ENCODE peak calls at places on chromosome 20, in nine cellular contexts. T, L, Q, G, V, X, R, H and N are unnamed samples. For H3K9me3, the result is how much of the 10 kb centered on the place peaks cover.

GRCh38 chr20:48841861-48842529 is 14.2 kb upstream of the PREX1 start:
- DNase-seq in T (no peak), L (no peak), Q (peak), G (no peak), V (no peak), X (peak), R (no peak), H (peak), N (no peak)

GRCh38 chr20:44023515-44024371 is 109.1 kb downstream of the TOX2 start:
- DNase-seq in T (no peak), L (no peak), Q (no peak), G (no peak), V (no peak), X (no peak), R (no peak), H (no peak), N (no peak)

GRCh38 chr20:57714409-57715267 is 4.8 kb upstream of the PMEPA1 start:
- DNase-seq in T (no peak), L (no peak), Q (no peak), G (no peak), V (no peak), X (peak), R (no peak), H (peak), N (no peak)

GRCh38 chr20:61512475-61512874 is 260.4 kb downstream of the CDH4 start:
- DNase-seq in T (no peak), L (no peak), Q (no peak), G (no peak), V (no peak), X (no peak), R (no peak), H (no peak), N (no peak)

GRCh38 chr20:48102821-48103635 is 317.7 kb upstream of the SULF2 start:
- DNase-seq in T (no peak), L (no peak), Q (no peak), G (no peak), V (no peak), X (no peak), R (no peak), H (no peak), N (no peak)

GRCh38 chr20:52945862-52946522 is 26.2 kb upstream of the TSHZ2 start:
- DNase-seq in T (no peak), L (no peak), Q (no peak), G (no peak), V (no peak), X (no peak), R (no peak), H (no peak), N (no peak)

GRCh38 chr20:60903325-60903958 is 348.6 kb upstream of the CDH4 start:
- DNase-seq in T (no peak), L (no peak), Q (no peak), G (peak), V (peak), X (no peak), R (no peak), H (no peak), N (no peak)

GRCh38 chr20:63533388-63533787 is 3.8 kb downstream of the PTK6 start:
- DNase-seq in T (no peak), L (no peak), Q (no peak), G (no peak), V (no peak), X (no peak), R (no peak), H (no peak), N (no peak)

GRCh38 chr20:47749367-47749766 is 35.9 kb downstream of the SULF2 start:
- DNase-seq in T (no peak), L (no peak), Q (no peak), G (no peak), V (no peak), X (no peak), R (peak), H (no peak), N (peak)

GRCh38 chr20:49345538-49345937 is 67.7 kb upstream of the ZNFX1 start:
- DNase-seq in T (no peak), L (peak), Q (no peak), G (no peak), V (peak), X (peak), R (no peak), H (peak), N (peak)

GRCh38 chr20:58850693-58851174 is at the start of gene GNAS-AS1:
- DNase-seq in T (no peak), L (peak), Q (peak), G (peak), V (no peak), X (no peak), R (peak), H (peak), N (peak)

GRCh38 chr20:46142124-46142523 is 24.0 kb downstream of the CD40 start:
- DNase-seq in T (no peak), L (no peak), Q (no peak), G (no peak), V (no peak), X (no peak), R (no peak), H (no peak), N (no peak)

GRCh38 chr20:38320221-38320620 is 16.3 kb downstream of the BPI start:
- DNase-seq in T (no peak), L (no peak), Q (no peak), G (no peak), V (no peak), X (no peak), R (no peak), H (no peak), N (no peak)

GRCh38 chr20:7392551-7392950 is 547.7 kb downstream of the HAO1 start:
- DNase-seq in T (no peak), L (no peak), Q (no peak), G (no peak), V (no peak), X (no peak), R (no peak), H (no peak), N (no peak)

GRCh38 chr20:24582373-24583168 is 113.1 kb downstream of the SYNDIG1 start:
- DNase-seq in T (no peak), L (no peak), Q (no peak), G (no peak), V (peak), X (no peak), R (no peak), H (no peak), N (no peak)

GRCh38 chr20:35697696-35698297 is 1.4 kb downstream of the NFS1 start:
- DNase-seq in T (no peak), L (no peak), Q (no peak), G (no peak), V (no peak), X (no peak), R (no peak), H (no peak), N (no peak)

GRCh38 chr20:63775096-63775978 is 35.8 kb downstream of the SLC2A4RG start:
- DNase-seq in T (no peak), L (no peak), Q (peak), G (peak), V (no peak), X (no peak), R (no peak), H (peak), N (no peak)

GRCh38 chr20:17498641-17499040 is 32.5 kb downstream of the BFSP1 start:
- DNase-seq in T (no peak), L (no peak), Q (no peak), G (no peak), V (no peak), X (no peak), R (no peak), H (no peak), N (no peak)

GRCh38 chr20:1423625-1424106 is 30.8 kb upstream of the FKBP1A start:
- DNase-seq in T (peak), L (peak), Q (peak), G (no peak), V (peak), X (peak), R (no peak), H (peak), N (no peak)

GRCh38 chr20:64151634-64152530 is 12.4 kb upstream of the MYT1 start:
- DNase-seq in T (peak), L (no peak), Q (no peak), G (peak), V (no peak), X (no peak), R (no peak), H (peak), N (no peak)

GRCh38 chr20:33162753-33163152 is 5.2 kb upstream of the BPIFA2 start:
- DNase-seq in T (no peak), L (no peak), Q (no peak), G (no peak), V (no peak), X (no peak), R (peak), H (no peak), N (no peak)

GRCh38 chr20:57323034-57323433 is 6.6 kb upstream of the SPO11 start:
- DNase-seq in T (no peak), L (no peak), Q (no peak), G (no peak), V (peak), X (no peak), R (peak), H (no peak), N (no peak)

GRCh38 chr20:16145919-16146318 is 427.3 kb downstream of the KIF16B start:
- DNase-seq in T (no peak), L (no peak), Q (no peak), G (no peak), V (no peak), X (no peak), R (no peak), H (no peak), N (no peak)

GRCh38 chr20:57250607-57251343 is 15.7 kb downstream of the BMP7 start:
- DNase-seq in T (no peak), L (no peak), Q (no peak), G (no peak), V (no peak), X (no peak), R (no peak), H (no peak), N (no peak)

GRCh38 chr20:46253391-46253790 is 54.9 kb downstream of the CDH22 start:
- DNase-seq in T (peak), L (no peak), Q (no peak), G (no peak), V (no peak), X (peak), R (no peak), H (no peak), N (no peak)

GRCh38 chr20:23287366-23288190 is 63.0 kb upstream of the NXT1 start:
- DNase-seq in T (no peak), L (no peak), Q (no peak), G (no peak), V (no peak), X (no peak), R (no peak), H (no peak), N (no peak)

GRCh38 chr20:29741594-29741893 is 1515.9 kb upstream of the DEFB115 start:
- DNase-seq in T (no peak), L (no peak), Q (no peak), G (peak), V (no peak), X (no peak), R (no peak), H (no peak), N (no peak)
- H3K9me3 ChIP-seq in T (under half), L (under half), Q (under half), G (under half), V (under half), X (under half), R (under half), H (under half), N (half or more)

GRCh38 chr20:50788045-50788867 is 6.6 kb upstream of the BCAS4 start:
- DNase-seq in T (peak), L (peak), Q (peak), G (peak), V (no peak), X (peak), R (no peak), H (peak), N (no peak)
- TF ChIP-seq CTCF in T (peak), L (no peak), Q (peak), G (peak), V (peak), X (peak), R (peak), H (peak), N (peak)

GRCh38 chr20:41598719-41599118 is 19.5 kb downstream of the CHD6 start:
- DNase-seq in T (no peak), L (no peak), Q (no peak), G (no peak), V (no peak), X (no peak), R (no peak), H (no peak), N (no peak)
- H3K9me3 ChIP-seq in T (under half), L (under half), Q (under half), G (under half), V (under half), X (under half), R (under half), H (under half), N (half or more)

GRCh38 chr20:8562356-8562755 is 430.3 kb downstream of the PLCB1 start:
- DNase-seq in T (no peak), L (no peak), Q (no peak), G (no peak), V (no peak), X (no peak), R (no peak), H (no peak), N (no peak)

GRCh38 chr20:8573686-8574085 is 441.6 kb downstream of the PLCB1 start:
- DNase-seq in T (no peak), L (no peak), Q (no peak), G (no peak), V (no peak), X (no peak), R (no peak), H (no peak), N (no peak)

GRCh38 chr20:8571660-8572059 is 439.6 kb downstream of the PLCB1 start:
- DNase-seq in T (no peak), L (no peak), Q (no peak), G (no peak), V (no peak), X (no peak), R (no peak), H (no peak), N (no peak)

DNA sequence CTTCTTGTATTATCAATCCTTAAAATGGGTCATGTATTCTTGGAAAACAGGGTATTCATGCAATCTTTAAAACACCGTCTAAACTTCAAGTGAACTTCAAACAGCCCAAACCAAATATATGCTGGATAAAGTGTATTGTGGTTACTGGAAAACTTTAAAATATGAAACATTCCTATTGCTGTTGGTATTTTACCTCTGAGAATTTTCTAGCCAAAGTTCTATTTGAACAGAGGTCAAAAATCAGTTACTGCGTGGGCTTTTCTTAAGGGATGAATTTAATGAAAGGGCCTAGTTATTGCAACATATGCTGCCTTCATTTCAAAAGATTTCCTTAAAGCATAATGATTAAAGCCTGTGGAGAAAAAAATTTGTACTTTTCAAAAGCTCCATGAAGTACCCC is 436.0 kb downstream of the PLCB1 start:
- DNase-seq in T (no peak), L (no peak), Q (no peak), G (no peak), V (no peak), X (no peak), R (no peak), H (peak), N (no peak)
- TF ChIP-seq CTCF in T (no peak), L (no peak), Q (no peak), G (no peak), V (no peak), X (no peak), R (no peak), H (no peak), N (no peak)